ENCODE peak calls at places on chromosomes 3 and 15, in four cellular contexts. D is HepG2, L is K562, W is GM12878. N is an unnamed sample. For H3K36me3, the result is how much of the 10 kb centered on the place peaks cover.

GRCh38 chr15:58465866-58466517 is 34.2 kb downstream of the LIPC start:
- DNase-seq in D (no peak), L (no peak), W (no peak), N (peak)

GRCh38 chr3:182692021-182692420 is 101.3 kb upstream of the ATP11B start:
- DNase-seq in D (no peak), L (no peak), W (no peak), N (no peak)

GRCh38 chr3:66565301-66565700 is 64.5 kb upstream of the LRIG1 start:
- DNase-seq in D (no peak), L (peak), W (no peak), N (peak)

GRCh38 chr15:22895465-22896190 is 57.2 kb downstream of the NIPA2 start:
- DNase-seq in D (no peak), L (peak), W (peak), N (peak)

GRCh38 chr15:95604634-95605036 is 725.9 kb upstream of the NR2F2 start:
- DNase-seq in D (no peak), L (no peak), W (no peak), N (peak)

GRCh38 chr3:138360272-138361192 is 12.2 kb downstream of the MRAS start:
- DNase-seq in D (no peak), L (no peak), W (no peak), N (no peak)

GRCh38 chr3:187491371-187491770 is 123.2 kb downstream of the RTP4 start:
- DNase-seq in D (no peak), L (no peak), W (no peak), N (no peak)

GRCh38 chr3:149479621-149480325 is 5.3 kb downstream of the TM4SF4 start:
- DNase-seq in D (no peak), L (no peak), W (no peak), N (peak)

GRCh38 chr15:47485419-47485818 is 231.9 kb upstream of the SEMA6D start:
- DNase-seq in D (no peak), L (no peak), W (no peak), N (peak)

GRCh38 chr3:48110463-48110862 is 77.8 kb downstream of the CDC25A start:
- DNase-seq in D (no peak), L (no peak), W (no peak), N (no peak)

GRCh38 chr3:64084640-64085039 is 61.3 kb upstream of the PSMD6 start:
- DNase-seq in D (peak), L (no peak), W (no peak), N (peak)

GRCh38 chr3:70731046-70731445 is 418.6 kb upstream of the MDFIC2 start:
- DNase-seq in D (no peak), L (no peak), W (no peak), N (no peak)

GRCh38 chr3:126837773-126838172 is 133.7 kb downstream of the CHCHD6 start:
- DNase-seq in D (no peak), L (no peak), W (no peak), N (no peak)

DNA sequence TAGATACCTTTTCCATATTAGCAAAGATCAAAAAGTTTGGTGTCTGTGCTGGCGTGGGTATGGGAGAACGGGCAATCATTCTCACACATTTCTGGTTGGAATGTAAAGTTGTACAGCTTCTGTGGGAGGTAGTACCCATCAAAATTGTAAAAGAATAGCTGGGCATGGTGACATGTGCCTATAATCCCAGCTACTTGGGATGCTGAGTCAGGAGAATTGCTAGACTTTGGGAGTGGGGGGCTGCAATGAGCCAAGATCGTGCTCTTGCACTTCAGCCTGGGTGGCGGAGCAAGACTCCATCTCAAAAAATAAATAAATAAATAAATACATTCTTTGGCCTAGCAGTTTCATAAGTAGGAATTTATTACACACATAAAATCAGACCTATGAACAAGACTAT is 22.9 kb downstream of the LCTL start:
- DNase-seq in D (no peak), L (no peak), W (no peak), N (no peak)
- H3K36me3 ChIP-seq in D (under half), L (half or more), W (under half), N (under half)

GRCh38 chr3:27289769-27290413 is 79.3 kb downstream of the NEK10 start:
- DNase-seq in D (no peak), L (no peak), W (no peak), N (peak)
- TF ChIP-seq BHLHE40 in D (no peak), L (no peak), W (no peak), N (no peak)

GRCh38 chr3:10265833-10266232 is 17.6 kb downstream of the TATDN2 start:
- DNase-seq in D (no peak), L (no peak), W (no peak), N (no peak)

GRCh38 chr3:10268930-10269329 is 20.7 kb downstream of the TATDN2 start:
- DNase-seq in D (no peak), L (no peak), W (no peak), N (no peak)

GRCh38 chr3:10263549-10264363 is 15.5 kb downstream of the TATDN2 start:
- DNase-seq in D (no peak), L (peak), W (no peak), N (peak)

GRCh38 chr3:10269443-10269842 is 21.2 kb downstream of the TATDN2 start:
- DNase-seq in D (no peak), L (no peak), W (no peak), N (no peak)

DNA sequence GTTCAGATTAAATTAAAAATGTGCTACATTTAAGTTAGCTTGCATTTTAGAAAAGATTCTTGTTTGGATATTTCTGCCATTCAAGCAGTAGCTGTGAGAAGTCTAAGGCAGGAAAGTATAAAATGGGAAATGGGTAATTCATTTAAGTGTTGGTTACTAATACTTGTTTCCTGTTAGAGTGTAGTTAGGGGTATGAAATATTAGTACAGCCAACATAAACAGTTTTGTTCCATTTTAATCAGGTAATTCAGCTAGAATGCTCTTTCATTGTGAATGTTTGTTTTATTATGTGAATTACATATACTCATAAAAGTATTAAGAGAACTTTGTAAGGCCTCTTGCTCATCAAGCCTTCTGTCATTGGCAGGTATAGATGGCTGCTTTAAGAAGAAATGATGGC is 19.9 kb downstream of the TATDN2 start:
- DNase-seq in D (no peak), L (no peak), W (no peak), N (no peak)
- H3K36me3 ChIP-seq in D (under half), L (half or more), W (under half), N (under half)

GRCh38 chr15:64019764-64020163 is 26.5 kb downstream of the DAPK2 start:
- DNase-seq in D (peak), L (no peak), W (peak), N (no peak)

GRCh38 chr15:64022571-64022970 is 23.7 kb downstream of the DAPK2 start:
- DNase-seq in D (no peak), L (no peak), W (no peak), N (no peak)

GRCh38 chr15:64024172-64025050 is 21.9 kb downstream of the DAPK2 start:
- DNase-seq in D (no peak), L (no peak), W (no peak), N (no peak)

GRCh38 chr15:64017591-64018163 is 28.6 kb downstream of the DAPK2 start:
- DNase-seq in D (no peak), L (no peak), W (no peak), N (no peak)

GRCh38 chr15:64023215-64023614 is 23.1 kb downstream of the DAPK2 start:
- DNase-seq in D (no peak), L (peak), W (no peak), N (no peak)
- TF ChIP-seq BHLHE40 in D (no peak), L (no peak), W (no peak), N (no peak)